ENCODE peak calls at places on chromosome 5, in four cellular contexts. One of them, this sample, is unnamed.

GRCh38 chr5:150473673-150474358 is 24.3 kb upstream of the RPS14 start:
- DNase-seq in AG10803: peak
- DNase-seq in AG04450: no peak
- DNase-seq in HuH-7.5: no peak
- DNase-seq in this sample: peak

GRCh38 chr5:147708708-147709107 is 73.8 kb downstream of the JAKMIP2 start:
- DNase-seq in AG10803: no peak
- DNase-seq in HuH-7.5: no peak
- DNase-seq in AG04450: no peak
- DNase-seq in this sample: no peak

GRCh38 chr5:320524-321232 is 836 bp upstream of the AHRR start:
- DNase-seq in AG04450: no peak
- DNase-seq in HuH-7.5: no peak
- DNase-seq in AG10803: no peak
- DNase-seq in this sample: no peak

GRCh38 chr5:147321569-147321968 is 86.7 kb downstream of the STK32A start:
- DNase-seq in AG04450: no peak
- DNase-seq in AG10803: no peak
- DNase-seq in HuH-7.5: no peak
- DNase-seq in this sample: no peak

GRCh38 chr5:55096186-55096585 is 6.3 kb upstream of the GZMA start:
- DNase-seq in HuH-7.5: no peak
- DNase-seq in AG10803: no peak
- DNase-seq in AG04450: no peak
- DNase-seq in this sample: no peak

GRCh38 chr5:44085083-44085482 is 304.1 kb downstream of the FGF10 start:
- DNase-seq in AG04450: no peak
- DNase-seq in HuH-7.5: no peak
- DNase-seq in AG10803: no peak
- DNase-seq in this sample: no peak

GRCh38 chr5:6780802-6781391 is 67.7 kb downstream of the TENT4A start:
- DNase-seq in AG04450: no peak
- DNase-seq in HuH-7.5: no peak
- DNase-seq in AG10803: no peak
- DNase-seq in this sample: no peak

GRCh38 chr5:172881691-172882370 is 47.8 kb downstream of the ERGIC1 start:
- DNase-seq in AG10803: peak
- DNase-seq in HuH-7.5: no peak
- DNase-seq in AG04450: no peak
- DNase-seq in this sample: no peak

GRCh38 chr5:40841068-40841805 is at the start of gene CARD6:
- DNase-seq in AG10803: peak
- DNase-seq in AG04450: no peak
- DNase-seq in HuH-7.5: no peak
- DNase-seq in this sample: no peak

GRCh38 chr5:178428341-178429155 is 161.6 kb downstream of the COL23A1 start:
- DNase-seq in AG10803: no peak
- DNase-seq in AG04450: no peak
- DNase-seq in HuH-7.5: no peak
- DNase-seq in this sample: no peak

GRCh38 chr5:1514027-1514818 is 9.5 kb downstream of the LPCAT1 start:
- DNase-seq in AG04450: no peak
- DNase-seq in AG10803: no peak
- DNase-seq in HuH-7.5: no peak
- DNase-seq in this sample: no peak

GRCh38 chr5:170311856-170312405 is 14.4 kb upstream of the LCP2 start:
- DNase-seq in AG04450: no peak
- DNase-seq in HuH-7.5: no peak
- DNase-seq in AG10803: no peak
- DNase-seq in this sample: no peak

GRCh38 chr5:116396700-116397099 is 177.9 kb downstream of the SEMA6A start:
- DNase-seq in HuH-7.5: no peak
- DNase-seq in AG04450: no peak
- DNase-seq in AG10803: no peak
- DNase-seq in this sample: no peak

GRCh38 chr5:25489834-25490538 is 845.2 kb upstream of the CDH10 start:
- DNase-seq in AG10803: peak
- DNase-seq in HuH-7.5: no peak
- DNase-seq in AG04450: no peak
- DNase-seq in this sample: no peak

GRCh38 chr5:97498657-97499056 is 315.6 kb upstream of the RIOK2 start:
- DNase-seq in AG04450: no peak
- DNase-seq in HuH-7.5: no peak
- DNase-seq in AG10803: no peak
- DNase-seq in this sample: no peak

GRCh38 chr5:5546408-5546807 is 123.9 kb downstream of the ICE1 start:
- DNase-seq in AG04450: no peak
- DNase-seq in AG10803: no peak
- DNase-seq in HuH-7.5: no peak
- DNase-seq in this sample: no peak

GRCh38 chr5:149414405-149415244 is 35.5 kb upstream of the IL17B start:
- DNase-seq in HuH-7.5: no peak
- DNase-seq in AG04450: no peak
- DNase-seq in AG10803: peak
- DNase-seq in this sample: no peak

GRCh38 chr5:171419663-171420428 is 399 bp downstream of the FGF18 start:
- DNase-seq in HuH-7.5: peak
- DNase-seq in AG10803: peak
- DNase-seq in AG04450: no peak
- DNase-seq in this sample: no peak

GRCh38 chr5:134989291-134989830 is 21.7 kb downstream of the CATSPER3 start:
- DNase-seq in AG10803: peak
- DNase-seq in AG04450: no peak
- DNase-seq in HuH-7.5: no peak
- DNase-seq in this sample: no peak

GRCh38 chr5:124790261-124790894 is 43.9 kb upstream of the ZNF608 start:
- DNase-seq in AG10803: no peak
- DNase-seq in AG04450: no peak
- DNase-seq in HuH-7.5: no peak
- DNase-seq in this sample: peak

GRCh38 chr5:38853753-38854470 is 8.1 kb downstream of the OSMR start:
- DNase-seq in AG10803: peak
- DNase-seq in AG04450: peak
- DNase-seq in HuH-7.5: no peak
- DNase-seq in this sample: peak

GRCh38 chr5:178346607-178347334 is 114.2 kb upstream of the PHYKPL start:
- DNase-seq in AG04450: no peak
- DNase-seq in AG10803: no peak
- DNase-seq in HuH-7.5: no peak
- DNase-seq in this sample: no peak

GRCh38 chr5:56350595-56351170 is 117.6 kb upstream of the ANKRD55 start:
- DNase-seq in HuH-7.5: peak
- DNase-seq in AG10803: peak
- DNase-seq in AG04450: peak
- DNase-seq in this sample: peak

GRCh38 chr5:1330847-1331831 is 13.8 kb downstream of the CLPTM1L start:
- DNase-seq in AG04450: no peak
- DNase-seq in HuH-7.5: no peak
- DNase-seq in AG10803: no peak
- DNase-seq in this sample: no peak

GRCh38 chr5:125505062-125505461 is 758.6 kb upstream of the ZNF608 start:
- DNase-seq in AG04450: no peak
- DNase-seq in AG10803: no peak
- DNase-seq in HuH-7.5: no peak
- DNase-seq in this sample: no peak

GRCh38 chr5:89128097-89128496 is 245.1 kb upstream of the MEF2C start:
- DNase-seq in AG10803: no peak
- DNase-seq in HuH-7.5: no peak
- DNase-seq in AG04450: no peak
- DNase-seq in this sample: no peak

GRCh38 chr5:30894811-30895210 is 298.7 kb upstream of the CDH6 start:
- DNase-seq in HuH-7.5: no peak
- DNase-seq in AG10803: no peak
- DNase-seq in AG04450: peak
- DNase-seq in this sample: no peak

GRCh38 chr5:14741721-14742426 is 77.4 kb downstream of the OTULIN start:
- DNase-seq in AG10803: no peak
- DNase-seq in HuH-7.5: no peak
- DNase-seq in AG04450: no peak
- DNase-seq in this sample: no peak

GRCh38 chr5:2563046-2563445 is 188.4 kb downstream of the IRX2 start:
- DNase-seq in AG10803: no peak
- DNase-seq in AG04450: no peak
- DNase-seq in HuH-7.5: no peak
- DNase-seq in this sample: no peak

GRCh38 chr5:171598279-171599152 is 179.1 kb downstream of the FGF18 start:
- DNase-seq in AG04450: no peak
- DNase-seq in AG10803: no peak
- DNase-seq in HuH-7.5: no peak
- DNase-seq in this sample: no peak

GRCh38 chr5:172833691-172834569 is at the start of gene ERGIC1:
- DNase-seq in HuH-7.5: peak
- DNase-seq in AG04450: no peak
- DNase-seq in AG10803: peak
- DNase-seq in this sample: no peak

GRCh38 chr5:180643191-180643851 is 6.1 kb downstream of the FLT4 start:
- DNase-seq in HuH-7.5: no peak
- DNase-seq in AG04450: no peak
- DNase-seq in AG10803: no peak
- DNase-seq in this sample: no peak